ENCODE peak calls at places on chromosome 1, in six cellular contexts. Q is spleen, C is tibial nerve, I is adrenal gland, H is K562, O is A549. D is an unnamed sample.

GRCh38 chr1:201255470-201256362 is 27.6 kb upstream of the PKP1 start:
- DNase-seq in H (no peak), Q (peak; percentile 70), I (no peak), O (no peak), C (no peak), D (no peak)

GRCh38 chr1:38451541-38451993 is 405.0 kb upstream of the POU3F1 start:
- DNase-seq in C (no peak), Q (no peak), H (peak; percentile 21), I (peak; percentile 28), O (no peak), D (no peak)

GRCh38 chr1:5820026-5820421 is 172.2 kb downstream of the NPHP4 start:
- DNase-seq in Q (no peak), H (no peak), O (no peak), I (no peak), C (no peak), D (no peak)

GRCh38 chr1:209876091-209876800 is 48.5 kb downstream of the UTP25 start:
- DNase-seq in H (no peak), C (no peak), O (no peak), Q (no peak), I (no peak), D (no peak)

GRCh38 chr1:155968670-155969069 is 9.7 kb downstream of the ARHGEF2 start:
- DNase-seq in C (no peak), O (no peak), I (no peak), Q (no peak), H (no peak), D (no peak)

GRCh38 chr1:152013664-152014237 is 20.1 kb upstream of the S100A10 start:
- DNase-seq in C (no peak), Q (no peak), I (peak; percentile 49), O (peak; percentile 72), H (peak; percentile 56), D (peak; percentile 73)

GRCh38 chr1:19057784-19058475 is 101.5 kb upstream of the IFFO2 start:
- DNase-seq in O (no peak), I (no peak), H (no peak), Q (no peak), C (no peak), D (no peak)

GRCh38 chr1:19525607-19526545 is 40.5 kb upstream of the CAPZB start:
- DNase-seq in I (no peak), H (no peak), Q (no peak), O (peak; percentile 17), C (no peak), D (no peak)

GRCh38 chr1:230753586-230754251 is 6.5 kb downstream of the CAPN9 start:
- DNase-seq in Q (peak; percentile 56), O (no peak), I (peak; percentile 45), H (peak; percentile 94), C (no peak), D (peak; percentile 9)

GRCh38 chr1:220113136-220113695 is 19.3 kb downstream of the IARS2 start:
- DNase-seq in O (peak; percentile 49), I (no peak), C (no peak), Q (no peak), H (peak; percentile 63), D (peak; percentile 62)

GRCh38 chr1:167789501-167789900 is 67.7 kb downstream of the MPZL1 start:
- DNase-seq in O (no peak), I (no peak), C (no peak), Q (no peak), H (no peak), D (no peak)

GRCh38 chr1:1080122-1080753 is 6.1 kb upstream of the RNF223 start:
- DNase-seq in I (peak; percentile 59), C (no peak), H (peak; percentile 90), O (peak; percentile 89), Q (peak; percentile 84), D (peak; percentile 43)

GRCh38 chr1:246091477-246091876 is 415.6 kb downstream of the SMYD3 start:
- DNase-seq in Q (no peak), C (no peak), O (no peak), I (no peak), H (no peak), D (no peak)

GRCh38 chr1:7120863-7121621 is 335.8 kb downstream of the CAMTA1 start:
- DNase-seq in Q (no peak), H (peak; percentile 25), C (no peak), O (no peak), I (no peak), D (peak; percentile 28)

GRCh38 chr1:23530750-23531651 is at the start of gene E2F2:
- DNase-seq in C (peak; percentile 72), O (peak; percentile 85), H (peak; percentile 97), I (peak; percentile 88), Q (peak; percentile 95), D (peak; percentile 93)

GRCh38 chr1:192747305-192747704 is 61.5 kb upstream of the RGS2 start:
- DNase-seq in C (no peak), H (no peak), Q (no peak), I (no peak), O (peak; percentile 23), D (no peak)

GRCh38 chr1:225253784-225254183 is 174.1 kb downstream of the LBR start:
- DNase-seq in O (no peak), H (no peak), I (no peak), Q (no peak), C (no peak), D (no peak)

DNA sequence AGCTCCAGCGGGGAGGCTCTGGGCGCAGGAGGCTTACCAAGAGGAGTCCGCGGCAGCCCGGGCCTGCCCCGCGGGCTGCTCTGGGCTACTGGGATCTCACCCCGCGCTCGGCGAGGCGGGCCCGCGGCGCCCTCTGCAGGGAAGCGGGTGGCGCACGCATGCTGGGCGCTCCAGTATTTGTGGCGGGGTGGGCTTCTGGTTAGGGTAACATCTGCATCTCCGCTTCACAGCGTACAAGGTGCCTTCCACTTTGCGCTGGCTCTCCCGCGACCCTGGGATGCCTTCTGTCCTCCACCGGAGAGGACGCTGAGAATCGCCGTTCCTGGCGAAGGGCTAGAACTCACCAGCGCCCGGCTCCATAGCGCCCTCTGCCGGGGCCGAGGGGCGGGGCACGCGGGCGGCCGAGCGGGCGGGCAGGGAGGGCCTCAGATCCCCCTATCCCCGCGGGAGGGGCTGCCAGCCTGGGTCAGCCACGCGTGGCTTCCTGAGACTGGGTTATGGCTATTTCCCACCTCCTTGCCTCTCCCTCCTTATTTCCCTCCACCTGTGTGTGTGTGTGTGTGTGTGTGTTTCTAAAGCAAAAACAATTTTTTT is 46.6 kb upstream of the CTBS start:
- DNase-seq in C (peak; percentile 49), O (peak; percentile 80), I (peak; percentile 79), Q (peak; percentile 95), H (peak; percentile 93), D (peak; percentile 88)
- H3K4me3 ChIP-seq in C (peak overlapping the region; percentile 60), O (peak overlapping the region; percentile 48), I (peak overlapping the region; percentile 41), Q (peak overlapping the region; percentile 67), H (peak overlapping the region; percentile 71), D (peak overlapping the region; percentile 52)

DNA sequence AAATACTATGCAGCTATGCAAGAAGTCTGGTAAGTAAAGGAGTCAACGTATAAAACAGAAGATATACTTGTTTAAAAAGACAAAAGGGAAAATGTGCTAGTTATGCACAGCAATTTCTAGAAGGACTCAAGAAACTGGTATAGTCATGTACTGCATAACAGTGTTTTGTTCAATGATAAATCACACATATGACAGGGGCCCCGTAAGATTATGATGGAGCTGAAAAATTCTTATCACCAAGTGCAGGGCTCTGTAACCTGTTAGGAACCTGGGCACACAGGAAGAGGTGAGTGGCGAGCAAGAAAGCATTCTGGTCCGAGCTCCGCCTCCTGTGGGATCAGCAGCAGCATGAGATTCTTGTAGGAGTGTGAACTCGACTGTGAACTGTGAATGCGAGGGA is 13.2 kb downstream of the ADAR start:
- DNase-seq in H (no peak), I (no peak), Q (no peak), O (no peak), C (no peak), D (no peak)
- TF ChIP-seq POLR2A in H (no peak), I (no peak), Q (no peak), O (no peak), C (no peak), D (no peak)

DNA sequence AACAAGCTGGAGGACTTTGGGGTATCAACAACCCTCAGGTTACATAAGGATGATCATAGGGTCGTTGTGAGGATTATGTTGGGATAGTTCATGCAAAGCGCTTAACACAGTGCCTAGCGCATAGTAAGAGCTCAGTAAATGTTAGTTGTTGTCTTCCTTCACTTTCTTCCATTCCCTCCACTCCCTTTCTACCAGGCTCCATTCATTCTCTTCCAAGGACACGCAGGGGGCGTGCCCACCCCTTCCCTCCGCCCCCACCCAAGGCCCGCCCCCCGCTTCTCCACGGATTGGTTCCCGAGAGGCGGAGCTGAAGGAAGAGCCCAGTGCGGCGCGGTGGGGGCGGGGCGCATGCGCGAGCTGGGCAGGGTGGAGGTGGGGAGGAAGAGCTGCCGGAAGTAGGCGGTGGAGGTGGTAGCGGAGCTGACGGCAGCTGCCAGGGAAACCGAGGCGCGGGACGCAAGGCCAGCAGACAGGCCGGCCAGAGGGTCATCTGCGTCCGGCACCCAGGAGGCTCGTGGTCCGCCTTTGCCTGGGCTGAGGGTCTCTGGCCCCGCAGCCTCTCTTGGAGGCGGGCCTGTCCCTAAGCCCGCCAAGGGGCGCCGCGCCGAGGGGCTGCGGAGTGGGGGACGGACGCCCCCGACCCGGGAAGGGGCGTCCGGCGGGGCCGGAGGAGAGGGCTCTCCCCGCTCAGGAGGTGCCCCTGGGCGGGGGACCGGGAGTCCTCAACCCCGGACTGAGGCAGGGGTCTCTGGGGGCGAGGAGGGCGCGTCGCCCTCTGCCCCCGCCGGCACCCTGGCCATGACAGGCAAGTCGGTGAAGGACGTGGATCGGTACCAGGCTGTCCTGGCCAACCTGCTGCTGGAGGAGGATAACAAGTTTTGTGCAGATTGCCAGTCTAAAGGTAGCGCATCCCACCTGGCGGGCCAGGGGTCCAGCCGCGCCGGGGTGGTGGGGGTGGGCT is at the start of gene SMAP2:
- DNase-seq in H (peak; percentile 100), Q (peak; percentile 99), C (peak; percentile 90), O (peak; percentile 92), I (peak; percentile 97), D (peak; percentile 96)
- H3K4me3 ChIP-seq in H (peak within 1 kb of the TSS; percentile 97), Q (peak within 1 kb of the TSS; percentile 95), C (peak within 1 kb of the TSS; percentile 96), O (peak within 1 kb of the TSS; percentile 91), I (peak within 1 kb of the TSS; percentile 98), D (peak within 1 kb of the TSS; percentile 83)

GRCh38 chr1:88890790-88891317 is 513 bp downstream of the GTF2B start:
- DNase-seq in I (peak; percentile 43), Q (no peak), O (no peak), H (no peak), C (no peak), D (peak; percentile 42)

GRCh38 chr1:88891318-88892145 is at the start of gene GTF2B:
- DNase-seq in I (peak; percentile 96), C (peak; percentile 82), H (peak; percentile 77), Q (peak; percentile 96), O (peak; percentile 95), D (peak; percentile 96)

GRCh38 chr1:88897070-88897730 is 5.8 kb upstream of the GTF2B start:
- DNase-seq in Q (no peak), O (no peak), H (no peak), C (no peak), I (no peak), D (no peak)

GRCh38 chr1:88888755-88889154 is 2.6 kb downstream of the GTF2B start:
- DNase-seq in Q (no peak), H (no peak), O (no peak), C (no peak), I (no peak), D (peak; percentile 8)

GRCh38 chr1:88892146-88892877 is 945 bp upstream of the GTF2B start:
- DNase-seq in C (no peak), O (peak; percentile 95), I (no peak), Q (no peak), H (no peak), D (peak; percentile 89)
- TF ChIP-seq POLR2A in C (no peak), O (no peak), I (no peak), Q (no peak), H (no peak), D (no peak)